ENCODE peak calls at places on chromosomes 7 and 10, in six cellular contexts. O is T-helper 9 cell, T is memory B cell, R is left ventricle myocardium inferior, I is epithelial cell of proximal tubule, M is testis. U is an unnamed sample.

GRCh38 chr10:12503311-12503710 is 154.0 kb downstream of the CAMK1D start:
- DNase-seq in M (peak; percentile 2), R (no peak), I (no peak), T (no peak), O (no peak), U (no peak)

GRCh38 chr10:59965899-59966650 is 59.7 kb upstream of the CCDC6 start:
- DNase-seq in O (no peak), M (no peak), I (no peak), T (no peak), R (no peak), U (no peak)

GRCh38 chr7:832292-832967 is at the start of gene SUN1:
- DNase-seq in O (peak; percentile 34), R (no peak), M (no peak), T (no peak), I (peak; percentile 76), U (peak; percentile 84)

GRCh38 chr7:36016648-36017047 is 136.4 kb upstream of the EEPD1 start:
- DNase-seq in T (no peak), M (no peak), O (no peak), I (no peak), R (no peak), U (no peak)

GRCh38 chr10:94104316-94105060 is 110.8 kb downstream of the PLCE1 start:
- DNase-seq in M (no peak), R (no peak), O (no peak), T (no peak), I (no peak), U (no peak)

GRCh38 chr10:132306951-132307751 is 599 bp downstream of the STK32C start:
- DNase-seq in M (peak; percentile 29), T (peak; percentile 16), R (peak; percentile 33), I (no peak), O (peak; percentile 29), U (no peak)

GRCh38 chr10:55631071-55631654 is 729.9 kb downstream of the ZWINT start:
- DNase-seq in R (peak; percentile 33), I (no peak), O (no peak), M (peak; percentile 71), T (no peak), U (no peak)

GRCh38 chr7:34158311-34158710 is 253.0 kb downstream of the BMPER start:
- DNase-seq in R (peak; percentile 50), T (no peak), M (no peak), I (no peak), O (no peak), U (no peak)

GRCh38 chr7:33054261-33054964 is 8.2 kb downstream of the NT5C3A start:
- DNase-seq in O (no peak), I (no peak), M (no peak), T (no peak), R (no peak), U (no peak)

GRCh38 chr10:59098811-59099452 is 77.5 kb upstream of the PHYHIPL start:
- DNase-seq in T (no peak), R (no peak), O (no peak), I (no peak), M (no peak), U (no peak)

GRCh38 chr7:55508301-55509011 is 63.8 kb downstream of the VOPP1 start:
- DNase-seq in M (no peak), O (no peak), I (no peak), T (no peak), R (no peak), U (no peak)

GRCh38 chr7:12434012-12434642 is 30.5 kb upstream of the VWDE start:
- DNase-seq in M (no peak), T (no peak), R (no peak), O (no peak), I (no peak), U (no peak)

GRCh38 chr10:132517951-132518521 is 19.6 kb upstream of the INPP5A start:
- DNase-seq in T (no peak), O (no peak), M (no peak), I (no peak), R (no peak), U (no peak)

GRCh38 chr7:16915405-16915804 is 33.6 kb upstream of the AGR3 start:
- DNase-seq in R (no peak), I (no peak), O (no peak), T (no peak), M (no peak), U (peak; percentile 77)

GRCh38 chr10:70672993-70673928 is 955 bp downstream of the ADAMTS14 start:
- DNase-seq in O (no peak), T (no peak), I (no peak), M (no peak), R (peak; percentile 53), U (no peak)

GRCh38 chr7:46283852-46284251 is 362.8 kb upstream of the IGFBP3 start:
- DNase-seq in T (no peak), M (no peak), O (no peak), R (peak; percentile 31), I (no peak), U (no peak)

GRCh38 chr10:88062798-88063472 is 199.5 kb downstream of the PTEN start:
- DNase-seq in R (no peak), M (no peak), T (no peak), O (no peak), I (no peak), U (no peak)

GRCh38 chr10:27687326-27687725 is 58.3 kb downstream of the MKX start:
- DNase-seq in R (no peak), T (no peak), O (no peak), M (no peak), I (no peak), U (no peak)

GRCh38 chr10:132544744-132545658 is 7.4 kb downstream of the INPP5A start:
- DNase-seq in O (no peak), R (peak; percentile 13), T (no peak), I (no peak), M (no peak), U (no peak)

GRCh38 chr7:128129224-128129864 is 98.1 kb upstream of the LRRC4 start:
- DNase-seq in R (no peak), O (no peak), I (no peak), M (no peak), T (no peak), U (no peak)

GRCh38 chr10:77318739-77319138 is 318.9 kb downstream of the KCNMA1 start:
- DNase-seq in M (no peak), O (no peak), R (no peak), T (no peak), I (no peak), U (no peak)

GRCh38 chr10:109203616-109204375 is 719.5 kb downstream of the XPNPEP1 start:
- DNase-seq in R (no peak), T (no peak), M (no peak), O (no peak), I (no peak), U (peak; percentile 34)

GRCh38 chr10:88832376-88832775 is 19.3 kb downstream of the ANKRD22 start:
- DNase-seq in T (no peak), I (no peak), R (no peak), O (no peak), M (no peak), U (no peak)

GRCh38 chr7:21361413-21362130 is 66.3 kb upstream of the SP4 start:
- DNase-seq in R (no peak), M (no peak), T (no peak), I (no peak), O (no peak), U (no peak)

GRCh38 chr10:30782543-30783461 is 153.2 kb upstream of the LYZL2 start:
- DNase-seq in M (no peak), O (no peak), I (peak; percentile 26), T (no peak), R (no peak), U (no peak)

GRCh38 chr7:55409474-55410225 is 44.5 kb downstream of the LANCL2 start:
- DNase-seq in R (no peak), O (no peak), T (no peak), I (peak; percentile 51), M (no peak), U (no peak)

GRCh38 chr10:4470231-4470840 is 355.7 kb upstream of the AKR1E2 start:
- DNase-seq in I (no peak), M (no peak), R (no peak), T (no peak), O (no peak), U (peak; percentile 37)

GRCh38 chr7:25830986-25831558 is 320.9 kb upstream of the NFE2L3 start:
- DNase-seq in T (no peak), R (no peak), I (no peak), O (no peak), M (no peak), U (no peak)

GRCh38 chr10:110637558-110638053 is 6.5 kb upstream of the RBM20 start:
- DNase-seq in R (no peak), M (no peak), O (no peak), I (no peak), T (no peak), U (no peak)

GRCh38 chr7:2357165-2357564 is 2.5 kb downstream of the EIF3B start:
- DNase-seq in I (no peak), M (no peak), T (no peak), R (no peak), O (no peak), U (no peak)